ENCODE peak calls at places on chromosomes 7 and 10, in ten cellular contexts. M is kidney; V is pancreas; S is GM23338; W is HCT116; C is fibroblast of lung; H is effector memory CD4-positive, alpha-beta T cell; K is Peyer's patch; I is tibial artery; N is psoas muscle. T is an unnamed sample. For H3K36me3 and H3K4me1, the result is how much of the 10 kb centered on the place peaks cover.

GRCh38 chr10:70552585-70552984 is 50.0 kb downstream of the PRF1 start:
- DNase-seq in N (no peak), H (no peak), C (no peak), K (no peak), M (no peak), W (no peak), V (no peak), S (no peak), I (no peak), T (no peak)

GRCh38 chr7:134865001-134865845 is 85.8 kb downstream of the CALD1 start:
- DNase-seq in S (peak), C (peak), K (no peak), M (no peak), I (no peak), W (no peak), H (no peak), V (no peak), N (no peak), T (no peak)

GRCh38 chr10:3104251-3104918 is 37.0 kb downstream of the PFKP start:
- DNase-seq in S (no peak), H (no peak), W (no peak), I (no peak), K (no peak), N (peak), V (no peak), M (peak), C (no peak), T (no peak)

GRCh38 chr10:61975107-61975932 is 73.8 kb downstream of the ARID5B start:
- DNase-seq in C (peak), K (no peak), W (no peak), S (no peak), V (no peak), H (no peak), I (no peak), M (no peak), N (no peak), T (no peak)

GRCh38 chr10:119489572-119490326 is 52.8 kb downstream of the RGS10 start:
- DNase-seq in C (peak), V (no peak), N (peak), I (no peak), H (peak), W (peak), M (no peak), K (peak), S (peak), T (no peak)

GRCh38 chr10:61900829-61901783 is at the start of gene ARID5B:
- DNase-seq in S (peak), I (peak), C (peak), K (peak), N (no peak), M (no peak), W (peak), V (peak), H (peak), T (no peak)

GRCh38 chr10:11165591-11166543 is 148.2 kb downstream of the CELF2 start:
- DNase-seq in S (peak), W (no peak), C (peak), I (peak), K (peak), N (peak), H (peak), M (peak), V (peak), T (peak)

GRCh38 chr7:98627062-98627790 is 10.1 kb downstream of the NPTX2 start:
- DNase-seq in K (no peak), S (no peak), C (no peak), I (no peak), N (no peak), M (no peak), V (no peak), W (no peak), H (no peak), T (no peak)

GRCh38 chr7:32147909-32148308 is 77.7 kb upstream of the PDE1C start:
- DNase-seq in N (no peak), S (no peak), V (no peak), I (no peak), C (peak), W (no peak), M (no peak), H (no peak), K (no peak), T (no peak)

GRCh38 chr10:13894412-13895093 is 307.8 kb downstream of the PRPF18 start:
- DNase-seq in I (no peak), V (no peak), W (no peak), N (no peak), S (no peak), C (peak), K (no peak), M (no peak), H (no peak), T (no peak)

GRCh38 chr10:6151087-6151977 is 51.4 kb upstream of the PFKFB3 start:
- DNase-seq in W (no peak), K (peak), I (peak), S (peak), V (peak), M (no peak), C (peak), N (peak), H (no peak), T (peak)

GRCh38 chr7:120996983-120997334 is 8.4 kb downstream of the CPED1 start:
- DNase-seq in I (no peak), N (no peak), W (no peak), M (no peak), H (no peak), S (no peak), V (no peak), C (no peak), K (no peak), T (no peak)

GRCh38 chr7:17005277-17005676 is 123.5 kb upstream of the AGR3 start:
- DNase-seq in S (no peak), C (no peak), W (no peak), K (no peak), V (no peak), N (no peak), H (no peak), M (no peak), I (no peak), T (no peak)

GRCh38 chr7:130393095-130393494 is 12.8 kb downstream of the CPA1 start:
- DNase-seq in S (no peak), I (no peak), K (no peak), W (no peak), C (peak), M (no peak), V (no peak), N (peak), H (no peak), T (no peak)

GRCh38 chr7:16813232-16813616 is 8.4 kb upstream of the AGR2 start:
- DNase-seq in W (no peak), C (no peak), K (no peak), N (no peak), V (no peak), S (no peak), I (no peak), M (no peak), H (no peak), T (no peak)

GRCh38 chr10:13247784-13248183 is 13.6 kb upstream of the UCMA start:
- DNase-seq in C (no peak), S (no peak), K (no peak), I (no peak), V (no peak), M (no peak), H (no peak), N (no peak), W (no peak), T (no peak)

GRCh38 chr10:21326594-21326993 is 198.9 kb downstream of the SKIDA1 start:
- DNase-seq in S (no peak), N (no peak), H (no peak), V (no peak), W (no peak), I (no peak), M (no peak), K (no peak), C (no peak), T (no peak)

GRCh38 chr7:149872419-149873073 is 1.2 kb upstream of the ATP6V0E2 start:
- DNase-seq in S (peak), M (peak), H (no peak), K (peak), C (peak), W (no peak), I (peak), V (peak), N (peak), T (peak)

GRCh38 chr7:148296994-148297644 is 293.4 kb upstream of the C7orf33 start:
- DNase-seq in W (peak), N (no peak), C (no peak), I (no peak), K (no peak), S (peak), M (no peak), V (no peak), H (no peak), T (no peak)

GRCh38 chr10:71297343-71297742 is 21.7 kb upstream of the SLC29A3 start:
- DNase-seq in W (no peak), I (no peak), M (no peak), S (no peak), C (no peak), V (no peak), H (no peak), K (no peak), N (no peak), T (peak)

GRCh38 chr10:79142522-79143309 is 74.0 kb downstream of the ZMIZ1 start:
- DNase-seq in H (no peak), N (no peak), W (no peak), S (no peak), C (no peak), M (no peak), K (no peak), V (no peak), I (no peak), T (no peak)
- H3K27ac ChIP-seq in H (no peak), N (peak), W (no peak), S (no peak), C (peak), M (peak), K (no peak), V (no peak), I (no peak), T (peak)

DNA sequence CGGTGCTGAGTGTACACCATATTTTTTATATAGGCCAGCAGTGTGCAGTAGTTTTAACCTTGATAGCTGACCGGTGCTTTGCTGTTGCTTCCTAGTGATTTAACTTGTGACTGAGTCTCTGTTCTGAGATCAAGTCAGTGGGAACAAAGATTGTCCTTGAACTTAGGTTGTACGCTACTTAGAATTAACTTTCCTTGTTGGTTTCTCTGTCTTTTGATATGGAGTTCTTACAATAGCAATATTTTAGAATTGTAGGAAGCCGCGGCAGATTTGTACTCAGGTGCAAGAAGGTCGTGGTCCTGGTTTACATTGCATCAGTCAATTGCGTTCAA is 1.3 kb downstream of the DDX21 start:
- DNase-seq in V (no peak), M (no peak), H (no peak), K (no peak), I (no peak), S (peak), C (no peak), N (no peak), W (no peak), T (no peak)
- H3K36me3 ChIP-seq in V (under half), M (under half), H (under half), K (under half), I (under half), S (under half), C (under half), N (under half), W (under half), T (under half)

GRCh38 chr7:42226354-42226941 is 10.6 kb downstream of the GLI3 start:
- DNase-seq in N (no peak), M (no peak), I (no peak), W (no peak), V (no peak), S (no peak), H (no peak), C (no peak), K (no peak), T (no peak)

GRCh38 chr7:42224391-42225003 is 12.5 kb downstream of the GLI3 start:
- DNase-seq in S (peak), C (no peak), H (no peak), N (no peak), K (no peak), W (no peak), V (no peak), M (no peak), I (no peak), T (no peak)

GRCh38 chr7:42231043-42231442 is 6.0 kb downstream of the GLI3 start:
- DNase-seq in K (no peak), V (no peak), N (no peak), M (no peak), W (no peak), H (no peak), C (no peak), I (no peak), S (no peak), T (no peak)

GRCh38 chr7:42227523-42227922 is 9.5 kb downstream of the GLI3 start:
- DNase-seq in V (no peak), S (peak), K (no peak), W (no peak), H (no peak), C (no peak), I (no peak), M (no peak), N (no peak), T (no peak)

DNA sequence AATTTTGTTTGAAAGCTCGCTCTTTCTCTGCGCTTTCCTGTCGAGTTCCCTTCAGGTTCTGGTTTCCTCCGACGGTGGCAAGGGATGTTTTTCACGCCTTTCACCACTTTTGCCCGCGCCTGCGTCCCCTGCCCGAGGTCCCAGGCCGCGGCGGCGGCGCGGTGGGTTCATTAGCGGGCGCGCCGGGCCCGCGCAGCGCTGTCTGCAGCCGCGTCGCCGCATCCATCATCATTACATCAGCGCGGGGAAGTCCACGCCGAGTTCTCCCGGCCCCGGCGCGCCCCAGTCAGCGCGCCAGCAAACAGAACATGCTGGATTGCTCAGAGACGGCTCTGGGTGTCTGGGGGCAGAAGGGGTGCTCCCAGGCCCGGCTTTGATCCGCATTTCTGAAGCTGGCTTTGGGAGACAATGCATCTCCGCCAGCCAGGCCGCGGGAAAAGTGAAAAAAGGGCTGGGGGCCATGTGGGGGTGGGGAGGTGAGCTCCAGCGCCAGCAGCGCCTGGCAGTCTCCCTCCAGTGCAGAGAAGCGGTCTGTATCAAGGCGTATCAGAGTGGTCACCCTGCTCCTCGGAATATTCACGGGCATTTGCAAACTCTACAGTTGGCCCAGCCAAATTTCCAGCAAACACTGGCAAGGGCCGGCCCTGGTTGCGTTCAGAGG is 8.9 kb downstream of the GLI3 start:
- DNase-seq in N (peak), S (peak), I (no peak), H (no peak), V (no peak), C (peak), K (no peak), M (peak), W (no peak), T (no peak)
- H3K4me1 ChIP-seq in N (under half), S (half or more), I (under half), H (under half), V (under half), C (under half), K (under half), M (under half), W (under half), T (under half)

GRCh38 chr7:128407751-128408708 is 1.8 kb downstream of the IMPDH1 start:
- DNase-seq in M (no peak), C (no peak), N (no peak), V (no peak), H (no peak), I (no peak), S (no peak), W (no peak), K (no peak), T (no peak)

GRCh38 chr7:128410092-128410665 is 397 bp upstream of the IMPDH1 start:
- DNase-seq in N (peak), H (peak), K (peak), M (no peak), W (peak), I (peak), C (peak), V (no peak), S (peak), T (peak)

GRCh38 chr7:128409435-128410091 is at the start of gene IMPDH1:
- DNase-seq in N (peak), I (peak), C (no peak), M (peak), K (peak), H (peak), S (peak), W (no peak), V (peak), T (peak)

GRCh38 chr7:128406986-128407589 is 2.7 kb downstream of the IMPDH1 start:
- DNase-seq in V (no peak), I (no peak), W (no peak), S (no peak), C (no peak), K (no peak), M (no peak), N (no peak), H (no peak), T (no peak)

GRCh38 chr7:128408709-128409434 is 910 bp downstream of the IMPDH1 start:
- DNase-seq in N (no peak), H (no peak), S (peak), M (peak), V (no peak), K (no peak), W (no peak), C (no peak), I (peak), T (no peak)
- H3K27ac ChIP-seq in N (peak), H (peak), S (no peak), M (peak), V (peak), K (peak), W (peak), C (peak), I (peak), T (peak)

GRCh38 chr7:127713758-127714157 is 61.8 kb downstream of the SND1 start:
- DNase-seq in H (no peak), I (no peak), N (no peak), C (no peak), M (no peak), K (no peak), W (no peak), V (peak), S (no peak), T (no peak)

GRCh38 chr7:127713006-127713405 is 61.0 kb downstream of the SND1 start:
- DNase-seq in M (no peak), S (no peak), N (no peak), H (no peak), K (no peak), W (no peak), C (no peak), I (no peak), V (no peak), T (no peak)

GRCh38 chr7:127715901-127716300 is 63.9 kb downstream of the SND1 start:
- DNase-seq in M (no peak), N (no peak), I (no peak), W (no peak), S (no peak), H (no peak), V (no peak), C (no peak), K (no peak), T (no peak)

GRCh38 chr7:127717502-127718125 is 65.6 kb downstream of the SND1 start:
- DNase-seq in N (no peak), C (peak), K (no peak), I (no peak), W (no peak), S (no peak), H (no peak), V (no peak), M (no peak), T (no peak)

DNA sequence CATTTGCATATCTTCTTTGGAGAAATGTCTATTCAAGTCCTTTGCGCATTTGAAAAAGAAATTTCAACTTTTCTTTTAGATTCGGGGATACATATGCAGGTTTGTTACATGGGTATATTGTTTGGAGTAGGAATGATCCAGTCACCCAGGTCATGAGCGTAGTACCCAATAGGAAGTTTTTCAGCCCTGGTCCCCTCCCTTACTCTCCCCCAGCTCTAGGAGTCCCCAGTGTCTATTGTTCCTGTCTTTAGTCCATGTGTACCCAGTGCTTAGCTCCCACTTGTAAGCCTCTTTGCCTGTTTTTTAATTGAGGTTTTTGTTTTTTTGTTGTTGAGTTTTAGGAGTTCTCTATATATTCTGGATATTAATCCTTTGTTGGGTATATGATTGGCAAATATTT is 63.3 kb downstream of the SND1 start:
- DNase-seq in M (no peak), H (no peak), V (no peak), S (no peak), N (no peak), K (no peak), W (no peak), C (no peak), I (no peak), T (no peak)
- H3K36me3 ChIP-seq in M (under half), H (under half), V (under half), S (under half), N (under half), K (under half), W (half or more), C (under half), I (under half), T (under half)

GRCh38 chr10:122421054-122421625 is 33.3 kb upstream of the ARMS2 start:
- DNase-seq in C (no peak), S (no peak), V (no peak), I (no peak), K (no peak), H (no peak), W (no peak), N (no peak), M (no peak), T (no peak)

GRCh38 chr10:122419016-122419415 is 35.4 kb upstream of the ARMS2 start:
- DNase-seq in N (no peak), S (no peak), C (no peak), M (no peak), K (no peak), V (no peak), W (no peak), I (no peak), H (no peak), T (no peak)

GRCh38 chr10:122420624-122421007 is 33.8 kb upstream of the ARMS2 start:
- DNase-seq in S (no peak), H (no peak), I (no peak), K (no peak), V (no peak), N (no peak), W (no peak), C (peak), M (no peak), T (no peak)

GRCh38 chr10:122419890-122420623 is 34.4 kb upstream of the ARMS2 start:
- DNase-seq in H (no peak), S (no peak), I (no peak), M (no peak), W (no peak), K (no peak), N (no peak), C (peak), V (no peak), T (no peak)

DNA sequence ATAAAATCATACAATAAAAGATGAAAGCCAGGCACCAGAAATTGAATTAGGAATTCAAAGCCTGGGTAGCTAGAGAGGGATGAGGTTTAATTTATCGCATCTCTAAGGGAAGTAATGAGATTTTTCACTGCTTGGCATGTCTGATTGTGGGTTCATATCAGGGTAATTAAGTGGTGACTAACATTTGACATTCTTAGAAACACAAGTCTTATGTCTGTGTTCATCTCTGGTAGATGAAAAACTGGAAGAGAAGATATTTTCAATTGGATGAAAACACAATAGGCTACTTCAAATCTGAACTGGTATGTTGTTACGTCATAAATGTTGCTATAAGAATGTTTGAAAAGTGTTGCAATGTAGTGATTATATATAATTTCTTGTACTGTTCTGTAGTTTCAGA is 36.8 kb upstream of the ARMS2 start:
- DNase-seq in V (no peak), K (no peak), H (no peak), I (no peak), N (no peak), C (peak), M (no peak), W (no peak), S (no peak), T (no peak)
- H3K4me1 ChIP-seq in V (under half), K (under half), H (under half), I (under half), N (under half), C (under half), M (under half), W (under half), S (under half), T (under half)

GRCh38 chr7:82319674-82320118 is 123.9 kb downstream of the CACNA2D1 start:
- DNase-seq in V (peak), S (no peak), H (no peak), M (peak), W (no peak), K (no peak), N (peak), I (peak), C (peak), T (peak)
- H3K27ac ChIP-seq in V (no peak), S (no peak), H (no peak), M (no peak), W (no peak), K (no peak), N (peak), I (peak), C (no peak), T (no peak)